ENCODE peak calls at places on chromosome 1, in six cellular contexts. M is mucosa of descending colon, P is K562, S is lower leg skin, T is A549, E is AG04449. J is an unnamed sample.
A peak's percentile ranks its signal among the peaks of the same experiment; 100 is the strongest.

GRCh38 chr1:158819461-158820443 is 11.4 kb upstream of the MNDA start:
- DNase-seq in M (no peak), P (peak; percentile 75), S (no peak), T (no peak), E (no peak), J (no peak)

GRCh38 chr1:188594542-188595235 is 1765.9 kb downstream of the PLA2G4A start:
- DNase-seq in M (no peak), P (no peak), S (no peak), T (no peak), E (no peak), J (peak; percentile 1)

GRCh38 chr1:9039761-9040658 is 13.8 kb upstream of the SLC2A7 start:
- DNase-seq in M (no peak), P (no peak), S (no peak), T (no peak), E (no peak), J (no peak)

GRCh38 chr1:191582169-191582568 is 576.1 kb upstream of the RGS18 start:
- DNase-seq in M (no peak), P (no peak), S (no peak), T (no peak), E (no peak), J (no peak)

GRCh38 chr1:221228594-221228993 is 349.4 kb downstream of the HLX start:
- DNase-seq in M (no peak), P (no peak), S (no peak), T (no peak), E (no peak), J (no peak)

GRCh38 chr1:48878191-48878940 is 101.7 kb upstream of the BEND5 start:
- DNase-seq in M (no peak), P (no peak), S (no peak), T (peak; percentile 47), E (peak; percentile 82), J (peak; percentile 95)

GRCh38 chr1:58829861-58830260 is 46.0 kb upstream of the JUN start:
- DNase-seq in M (no peak), P (no peak), S (no peak), T (no peak), E (no peak), J (no peak)

GRCh38 chr1:205770618-205771017 is 4.7 kb downstream of the RAB29 start:
- DNase-seq in M (no peak), P (no peak), S (no peak), T (no peak), E (no peak), J (peak; percentile 55)

GRCh38 chr1:234925440-234926251 is 203.0 kb downstream of the TOMM20 start:
- DNase-seq in M (no peak), P (no peak), S (peak; percentile 70), T (peak; percentile 84), E (peak; percentile 99), J (peak; percentile 97)

GRCh38 chr1:85884372-85885035 is 176.3 kb upstream of the ZNHIT6 start:
- DNase-seq in M (no peak), P (peak; percentile 3), S (no peak), T (no peak), E (no peak), J (peak; percentile 33)

GRCh38 chr1:211135342-211135950 is 1.5 kb upstream of the KCNH1 start:
- DNase-seq in M (no peak), P (peak; percentile 29), S (no peak), T (peak; percentile 46), E (no peak), J (peak; percentile 66)

GRCh38 chr1:211129790-211130189 is 4.2 kb downstream of the KCNH1 start:
- DNase-seq in M (no peak), P (no peak), S (no peak), T (no peak), E (no peak), J (no peak)

GRCh38 chr1:211133841-211134669 is at the start of gene KCNH1:
- DNase-seq in M (peak; percentile 74), P (peak; percentile 94), S (peak; percentile 89), T (peak; percentile 78), E (no peak), J (peak; percentile 50)

GRCh38 chr1:211132681-211133392 is 1.1 kb downstream of the KCNH1 start:
- DNase-seq in M (no peak), P (no peak), S (no peak), T (no peak), E (no peak), J (no peak)

DNA sequence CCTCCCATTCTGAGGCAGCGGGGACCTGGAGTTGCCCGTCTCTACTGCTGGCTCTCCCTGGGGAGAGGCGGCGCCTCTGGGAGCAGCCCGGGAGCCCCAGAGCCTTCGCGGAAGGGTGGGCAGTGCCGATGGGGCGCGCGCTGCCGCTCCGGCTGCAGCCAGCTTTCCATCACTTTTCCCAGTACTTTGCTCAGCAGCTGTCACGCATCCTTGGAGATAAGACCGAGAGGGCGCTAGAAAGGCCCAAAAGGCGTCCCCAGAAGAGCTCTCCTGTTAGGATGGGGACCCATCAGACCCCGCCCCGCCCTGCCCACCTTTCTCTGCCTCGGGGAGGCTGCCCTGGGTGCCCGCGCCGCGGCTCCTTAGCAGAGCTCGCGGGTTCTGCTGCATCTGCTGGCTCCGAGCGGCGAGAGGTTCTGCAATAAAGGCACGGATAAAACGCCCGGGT is 531 bp downstream of the KCNH1 start:
- DNase-seq in M (peak; percentile 47), P (no peak), S (no peak), T (peak; percentile 35), E (no peak), J (no peak)
- H3K4me3 ChIP-seq in M (no peak overlapping the region), P (no peak overlapping the region), S (peak overlapping the region; percentile 10), T (peak overlapping the region; percentile 67), E (peak overlapping the region; percentile 66), J (peak overlapping the region; percentile 17)

GRCh38 chr1:170580636-170581035 is 48.7 kb downstream of the GORAB start:
- DNase-seq in M (no peak), P (no peak), S (no peak), T (no peak), E (no peak), J (no peak)

GRCh38 chr1:170581041-170581440 is 49.1 kb downstream of the GORAB start:
- DNase-seq in M (no peak), P (no peak), S (no peak), T (no peak), E (no peak), J (no peak)

GRCh38 chr1:170586321-170586855 is 54.4 kb downstream of the GORAB start:
- DNase-seq in M (no peak), P (no peak), S (peak; percentile 89), T (no peak), E (no peak), J (peak; percentile 50)

GRCh38 chr1:170586942-170587593 is 55.1 kb downstream of the GORAB start:
- DNase-seq in M (no peak), P (no peak), S (no peak), T (no peak), E (no peak), J (no peak)

DNA sequence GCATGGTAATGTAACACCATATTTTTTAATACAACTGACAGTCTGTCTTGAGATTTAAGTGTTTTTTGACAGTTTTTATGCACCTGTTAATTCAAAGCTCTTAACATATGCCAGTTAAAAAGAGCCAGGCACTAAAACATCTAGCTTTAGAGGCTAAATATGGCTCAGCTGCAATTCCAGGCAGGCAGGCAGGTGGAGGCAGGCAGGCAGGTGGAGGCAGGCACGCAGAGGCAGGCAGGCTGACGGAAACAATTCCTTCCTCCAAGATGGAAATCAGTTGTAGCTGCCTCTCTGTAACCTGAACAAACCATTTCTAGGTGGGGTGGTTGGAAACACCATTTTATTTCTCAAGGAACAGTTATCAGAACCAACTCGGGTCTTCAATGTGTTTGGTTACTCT is 51.2 kb downstream of the GORAB start:
- DNase-seq in M (no peak), P (no peak), S (no peak), T (no peak), E (no peak), J (peak; percentile 69)
- TF ChIP-seq CTCF in M (no peak), P (no peak), S (no peak), T (no peak), E (no peak), J (peak; percentile 44)

GRCh38 chr1:2190491-2190976 is 4.0 kb downstream of the FAAP20 start:
- DNase-seq in M (no peak), P (no peak), S (no peak), T (no peak), E (no peak), J (no peak)
- H3K4me3 ChIP-seq in M (no peak overlapping the region), P (peak overlapping the region; percentile 44), S (no peak overlapping the region), T (no peak overlapping the region), E (peak overlapping the region; percentile 62), J (peak overlapping the region; percentile 61)

DNA sequence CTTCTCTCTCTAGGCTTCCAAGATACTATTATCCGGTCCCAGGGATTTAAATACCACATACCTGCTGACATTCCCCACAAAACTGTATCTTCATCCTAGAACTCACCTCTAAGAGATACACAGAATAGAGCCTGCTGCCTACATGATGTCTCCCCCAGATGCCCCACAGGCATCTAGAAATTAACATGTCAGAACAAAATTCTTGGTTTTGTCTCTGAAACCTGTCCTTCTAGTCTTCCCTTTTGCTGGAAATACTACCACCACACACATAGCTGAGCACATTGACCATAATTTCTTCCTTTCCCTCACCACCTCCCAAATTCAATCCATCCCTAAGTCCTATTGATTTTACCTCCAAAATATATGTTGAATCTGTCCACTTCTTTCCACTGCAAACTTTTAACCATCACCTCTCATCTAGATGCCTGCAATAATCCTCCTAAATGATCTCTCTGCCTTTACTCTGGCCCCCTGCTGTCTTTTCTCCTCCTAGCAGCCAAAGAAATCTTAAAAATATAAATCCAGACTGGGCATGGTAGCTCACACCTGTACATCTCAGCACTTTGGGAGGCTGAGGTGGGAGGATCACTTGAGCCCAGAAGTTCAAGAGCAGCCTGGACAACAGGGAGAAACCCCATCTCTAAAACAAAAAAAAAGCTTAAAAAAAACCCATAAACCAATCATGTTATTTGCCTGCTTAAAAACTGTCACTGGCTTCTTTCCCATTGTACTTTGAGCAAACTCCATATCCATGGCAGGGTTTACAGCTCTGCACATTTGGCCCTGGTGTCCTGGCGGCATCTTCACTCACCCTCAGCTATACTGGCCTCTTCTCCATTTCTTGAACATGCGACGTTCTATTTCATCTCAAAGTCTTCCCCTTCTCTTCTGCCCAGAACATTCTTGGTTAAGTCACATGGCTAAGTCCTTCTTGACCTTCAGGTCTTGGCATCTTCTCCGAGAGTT is 6.2 kb upstream of the FAM76A start:
- DNase-seq in M (no peak), P (no peak), S (no peak), T (no peak), E (no peak), J (peak; percentile 55)
- TF ChIP-seq CTCF in M (no peak), P (peak; percentile 45), S (no peak), T (no peak), E (peak; percentile 18), J (peak; percentile 51)